ENCODE peak calls at places on chromosomes 6 and 20, in seven cellular contexts. H, M, V, Y, D, N and Z are unnamed samples.

GRCh38 chr6:120682145-120682544 is 652.1 kb downstream of the TBC1D32 start:
- DNase-seq in M (no peak), V (no peak), D (no peak), N (no peak), H (no peak), Y (no peak), Z (no peak)

GRCh38 chr6:119985952-119986736 is 636.6 kb upstream of the MAN1A1 start:
- DNase-seq in V (peak), Y (no peak), N (no peak), M (no peak), H (no peak), D (peak), Z (no peak)

GRCh38 chr20:32449890-32450401 is 91.8 kb downstream of the ASXL1 start:
- DNase-seq in H (no peak), V (no peak), D (peak), M (no peak), Y (peak), N (no peak), Z (no peak)

GRCh38 chr20:35979528-35979927 is 11.1 kb downstream of the CNBD2 start:
- DNase-seq in N (no peak), Y (no peak), V (no peak), D (no peak), H (no peak), M (no peak), Z (no peak)

GRCh38 chr6:99521557-99522286 is 6.5 kb upstream of the USP45 start:
- DNase-seq in N (peak), V (peak), Y (peak), M (peak), H (no peak), D (no peak), Z (peak)

GRCh38 chr20:41293269-41294037 is 24.1 kb downstream of the ZHX3 start:
- DNase-seq in N (peak), M (peak), Y (no peak), D (no peak), V (no peak), H (no peak), Z (no peak)

GRCh38 chr6:81396916-81397315 is 355.6 kb downstream of the TENT5A start:
- DNase-seq in D (no peak), N (no peak), H (no peak), Y (no peak), V (no peak), M (no peak), Z (no peak)

GRCh38 chr6:43943099-43943766 is 173.2 kb downstream of the VEGFA start:
- DNase-seq in M (no peak), N (no peak), D (peak), Y (no peak), H (no peak), V (peak), Z (no peak)

GRCh38 chr6:158739673-158740072 is 79.5 kb downstream of the EZR start:
- DNase-seq in H (no peak), M (no peak), Y (no peak), N (no peak), V (no peak), D (no peak), Z (no peak)

GRCh38 chr20:13223731-13224130 is 2.7 kb downstream of the ISM1 start:
- DNase-seq in Y (no peak), H (no peak), D (no peak), V (no peak), M (no peak), N (no peak), Z (no peak)

GRCh38 chr6:168179133-168179532 is 100.1 kb upstream of the FRMD1 start:
- DNase-seq in Y (no peak), H (no peak), D (no peak), N (no peak), V (peak), M (no peak), Z (no peak)

GRCh38 chr20:43914286-43914685 is 366 bp upstream of the TOX2 start:
- DNase-seq in D (no peak), Y (no peak), N (no peak), V (no peak), M (no peak), H (no peak), Z (no peak)

GRCh38 chr6:144194293-144194828 is 44.0 kb downstream of the STX11 start:
- DNase-seq in N (no peak), H (no peak), Y (no peak), D (no peak), V (no peak), M (no peak), Z (no peak)

GRCh38 chr20:17571153-17571527 is 1.3 kb downstream of the DSTN start:
- DNase-seq in D (no peak), N (no peak), M (no peak), V (no peak), Y (no peak), H (no peak), Z (no peak)

GRCh38 chr20:17570347-17571152 is 675 bp downstream of the DSTN start:
- DNase-seq in Y (peak), H (no peak), D (no peak), N (peak), V (peak), M (peak), Z (peak)

GRCh38 chr20:17568972-17569471 is 853 bp upstream of the DSTN start:
- DNase-seq in M (peak), N (peak), Y (peak), H (peak), V (peak), D (peak), Z (peak)

GRCh38 chr20:17568045-17568788 is 1.7 kb upstream of the DSTN start:
- DNase-seq in D (no peak), V (no peak), Y (no peak), N (no peak), M (no peak), H (no peak), Z (no peak)

GRCh38 chr20:17569616-17570346 is at the start of gene DSTN:
- DNase-seq in M (peak), H (peak), D (peak), V (peak), Y (peak), N (peak), Z (peak)
- TF ChIP-seq POLR2A in M (peak), H (peak), D (no peak), V (peak), Y (peak), N (peak), Z (peak)

GRCh38 chr20:10307359-10307735 is 88.7 kb downstream of the SNAP25 start:
- DNase-seq in H (no peak), D (no peak), M (no peak), Y (no peak), N (no peak), V (no peak), Z (no peak)

GRCh38 chr20:10309326-10309725 is 90.7 kb downstream of the SNAP25 start:
- DNase-seq in H (peak), M (no peak), D (no peak), Y (no peak), V (no peak), N (peak), Z (no peak)

GRCh38 chr20:10308652-10309051 is 90.0 kb downstream of the SNAP25 start:
- DNase-seq in H (no peak), M (no peak), V (no peak), N (no peak), D (no peak), Y (no peak), Z (no peak)

GRCh38 chr20:10304474-10305046 is 85.9 kb downstream of the SNAP25 start:
- DNase-seq in D (no peak), N (no peak), V (no peak), Y (no peak), H (no peak), M (no peak), Z (no peak)

DNA sequence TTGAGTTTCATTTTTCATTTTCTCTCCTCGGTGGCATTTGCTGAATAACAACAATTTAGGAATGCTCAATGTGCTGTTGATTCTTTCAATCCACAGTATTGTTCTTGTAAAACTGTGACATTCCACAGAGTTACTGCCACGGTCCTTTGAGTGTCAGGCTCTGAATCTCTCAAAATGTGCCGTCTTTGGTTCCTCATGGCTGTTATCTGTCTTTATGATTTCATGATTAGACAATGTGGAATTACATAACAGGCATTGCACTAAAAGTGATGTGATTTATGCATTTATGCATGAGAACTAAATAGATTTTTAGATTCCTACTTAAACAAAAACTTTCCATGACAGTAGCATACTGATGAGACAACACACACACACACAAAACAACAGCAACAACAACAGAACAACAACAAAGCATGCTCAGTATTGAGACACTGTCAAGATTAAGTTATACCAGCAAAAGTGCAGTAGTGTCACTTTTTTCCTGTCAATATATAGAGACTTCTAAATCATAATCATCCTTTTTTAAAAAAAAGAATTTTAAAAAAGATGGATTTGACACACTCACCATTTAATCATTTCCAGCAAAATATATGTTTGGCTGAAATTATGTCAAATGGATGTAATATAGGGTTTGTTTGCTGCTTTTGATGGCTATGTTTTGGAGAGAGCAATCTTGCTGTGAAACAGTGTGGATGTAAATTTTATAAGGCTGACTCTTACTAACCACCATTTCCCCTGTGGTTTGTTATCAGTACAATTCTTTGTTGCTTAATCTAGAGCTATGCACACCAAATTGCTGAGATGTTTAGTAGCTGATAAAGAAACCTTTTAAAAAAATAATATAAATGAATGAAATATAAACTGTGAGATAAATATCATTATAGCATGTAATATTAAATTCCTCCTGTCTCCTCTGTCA is 88.1 kb downstream of the SNAP25 start:
- DNase-seq in N (peak), V (no peak), M (no peak), Y (no peak), D (no peak), H (no peak), Z (no peak)
- H3K27ac ChIP-seq in N (peak), V (no peak), M (no peak), Y (no peak), D (no peak), H (peak), Z (no peak)

GRCh38 chr6:1395496-1395895 is 6.1 kb downstream of the FOXF2 start:
- DNase-seq in V (no peak), H (no peak), N (no peak), D (no peak), Y (no peak), M (no peak), Z (no peak)

GRCh38 chr6:1395941-1396908 is 6.8 kb downstream of the FOXF2 start:
- DNase-seq in M (no peak), V (no peak), N (no peak), D (no peak), H (no peak), Y (no peak), Z (no peak)

GRCh38 chr6:1394591-1395463 is 5.5 kb downstream of the FOXF2 start:
- DNase-seq in V (no peak), N (no peak), D (no peak), Y (no peak), H (no peak), M (no peak), Z (no peak)

GRCh38 chr6:1399085-1399780 is 9.9 kb downstream of the FOXF2 start:
- DNase-seq in N (no peak), D (no peak), M (no peak), Y (no peak), V (no peak), H (no peak), Z (no peak)

GRCh38 chr6:1396952-1397868 is 7.8 kb downstream of the FOXF2 start:
- DNase-seq in V (peak), N (peak), M (peak), D (peak), Y (peak), H (peak), Z (peak)
- H3K4me3 ChIP-seq in V (no peak), N (no peak), M (no peak), D (no peak), Y (no peak), H (no peak), Z (no peak)

GRCh38 chr6:151240036-151240685 is 394 bp downstream of the AKAP12 start:
- DNase-seq in N (peak), H (peak), Y (peak), M (peak), V (peak), D (peak), Z (peak)
- TF ChIP-seq POLR2A in N (peak), H (peak), Y (no peak), M (no peak), V (peak), D (no peak), Z (peak)

GRCh38 chr6:163345931-163346330 is 68.6 kb upstream of the QKI start:
- DNase-seq in Y (no peak), N (no peak), M (no peak), H (no peak), D (no peak), V (no peak), Z (peak)
- H3K27ac ChIP-seq in Y (no peak), N (no peak), M (no peak), H (no peak), D (no peak), V (peak), Z (peak)

DNA sequence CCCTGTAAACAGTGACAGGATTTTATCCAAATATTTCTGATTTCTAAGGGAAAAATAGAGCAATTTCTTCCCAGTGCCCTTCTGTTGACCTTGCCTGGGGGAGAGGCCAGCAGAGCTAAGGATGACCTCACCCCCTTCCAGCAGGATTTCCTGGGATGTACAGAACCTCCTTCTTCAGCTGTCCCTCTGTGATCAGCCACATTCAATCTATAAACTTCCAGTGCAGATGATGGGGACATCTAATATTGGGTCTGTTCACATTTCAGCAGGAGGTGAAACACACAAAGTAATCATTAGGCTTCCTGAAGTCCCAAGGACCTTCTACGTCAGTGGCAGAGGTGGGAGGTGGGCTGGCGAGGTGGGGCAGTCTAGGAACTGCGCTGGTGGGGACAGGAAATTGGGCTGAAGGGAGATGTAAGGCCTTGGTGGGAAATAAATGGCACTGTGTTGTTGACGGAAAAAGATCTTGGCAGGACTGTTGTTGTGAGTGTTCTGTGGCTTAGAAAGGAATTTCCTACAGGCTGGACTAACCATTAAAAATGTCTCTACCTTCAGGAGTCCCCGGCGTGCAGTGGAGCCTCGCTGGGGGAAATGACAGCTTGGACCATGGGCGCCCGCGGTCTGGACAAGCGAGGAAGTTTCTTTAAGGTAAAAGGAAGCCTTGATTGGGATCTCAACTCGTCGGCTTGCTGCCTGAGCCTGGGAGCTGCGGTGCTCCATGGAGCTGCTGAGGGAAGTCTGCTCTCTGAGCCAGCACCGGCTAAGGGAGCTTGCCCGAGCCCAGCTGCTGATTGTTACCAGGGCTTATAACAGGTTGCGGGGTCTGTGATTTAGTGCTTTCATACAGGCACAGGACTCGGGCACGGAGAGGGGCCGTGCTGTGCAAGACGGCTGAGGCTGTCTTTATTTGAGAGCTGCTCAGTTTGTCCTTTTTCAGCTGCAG is 127.9 kb upstream of the NAA20 start:
- DNase-seq in H (no peak), Y (peak), M (peak), V (peak), N (peak), D (peak), Z (no peak)
- H3K4me3 ChIP-seq in H (peak), Y (no peak), M (no peak), V (peak), N (peak), D (peak), Z (peak)

GRCh38 chr6:14108571-14109410 is 8.8 kb upstream of the CD83 start:
- DNase-seq in H (no peak), Y (peak), M (peak), V (no peak), D (peak), N (no peak), Z (peak)
- TF ChIP-seq POLR2A in H (no peak), Y (no peak), M (no peak), V (no peak), D (no peak), N (no peak), Z (no peak)